ENCODE peak calls at places on chromosome 20, in eight cellular contexts. O, L, M, E, Z, F, Q and N are unnamed samples. For H3K4me1, the result is how much of the 10 kb centered on the place peaks cover.

GRCh38 chr20:7694940-7695567 is 245.2 kb downstream of the HAO1 start:
- DNase-seq in L (no peak), Q (no peak), O (no peak), F (no peak), M (no peak), Z (no peak), E (no peak), N (no peak)

GRCh38 chr20:38127011-38127621 is 38.0 kb downstream of the TGM2 start:
- DNase-seq in L (no peak), F (no peak), Z (no peak), M (no peak), Q (peak), O (no peak), E (peak), N (peak)

GRCh38 chr20:25077610-25078169 is 4.3 kb downstream of the VSX1 start:
- DNase-seq in L (no peak), F (peak), Q (no peak), E (no peak), Z (peak), M (no peak), O (no peak), N (no peak)

GRCh38 chr20:6086868-6087267 is 33.0 kb upstream of the LRRN4 start:
- DNase-seq in M (no peak), F (no peak), L (no peak), Q (no peak), E (no peak), O (no peak), Z (no peak), N (no peak)

GRCh38 chr20:20890751-20891150 is 178.3 kb upstream of the RALGAPA2 start:
- DNase-seq in Z (no peak), L (no peak), O (no peak), Q (no peak), E (no peak), F (peak), M (no peak), N (no peak)

GRCh38 chr20:7144464-7144863 is 377.0 kb downstream of the BMP2 start:
- DNase-seq in L (no peak), M (no peak), Q (no peak), E (no peak), Z (no peak), F (no peak), O (no peak), N (no peak)

GRCh38 chr20:461254-462198 is 807 bp downstream of the TBC1D20 start:
- DNase-seq in E (peak), O (peak), L (peak), Z (peak), F (peak), Q (peak), M (peak), N (peak)

GRCh38 chr20:51221791-51222408 is 199.0 kb upstream of the KCNG1 start:
- DNase-seq in F (no peak), O (peak), E (peak), Q (peak), Z (no peak), M (peak), L (no peak), N (no peak)

GRCh38 chr20:50919567-50919966 is 11.7 kb downstream of the ADNP start:
- DNase-seq in Z (no peak), F (no peak), O (peak), L (no peak), Q (peak), M (peak), E (peak), N (peak)

GRCh38 chr20:49566401-49566800 is 1.5 kb downstream of the PTGIS start:
- DNase-seq in M (no peak), L (no peak), Q (no peak), E (no peak), F (no peak), O (no peak), Z (no peak), N (no peak)
- H3K4me3 ChIP-seq in M (no peak), L (no peak), Q (no peak), E (no peak), F (no peak), O (no peak), Z (peak), N (no peak)

GRCh38 chr20:58703765-58704331 is 11.2 kb downstream of the NPEPL1 start:
- DNase-seq in L (no peak), E (no peak), M (no peak), O (no peak), F (no peak), Q (no peak), Z (no peak), N (no peak)

GRCh38 chr20:58701431-58702160 is 9.0 kb downstream of the NPEPL1 start:
- DNase-seq in E (no peak), L (no peak), O (no peak), F (no peak), Z (no peak), M (peak), Q (no peak), N (no peak)

GRCh38 chr20:58700823-58701222 is 8.2 kb downstream of the NPEPL1 start:
- DNase-seq in L (no peak), M (peak), O (no peak), Q (no peak), Z (no peak), F (no peak), E (no peak), N (no peak)

GRCh38 chr20:58702161-58702510 is 9.5 kb downstream of the NPEPL1 start:
- DNase-seq in L (no peak), O (no peak), Z (no peak), Q (no peak), M (peak), F (no peak), E (no peak), N (no peak)

DNA sequence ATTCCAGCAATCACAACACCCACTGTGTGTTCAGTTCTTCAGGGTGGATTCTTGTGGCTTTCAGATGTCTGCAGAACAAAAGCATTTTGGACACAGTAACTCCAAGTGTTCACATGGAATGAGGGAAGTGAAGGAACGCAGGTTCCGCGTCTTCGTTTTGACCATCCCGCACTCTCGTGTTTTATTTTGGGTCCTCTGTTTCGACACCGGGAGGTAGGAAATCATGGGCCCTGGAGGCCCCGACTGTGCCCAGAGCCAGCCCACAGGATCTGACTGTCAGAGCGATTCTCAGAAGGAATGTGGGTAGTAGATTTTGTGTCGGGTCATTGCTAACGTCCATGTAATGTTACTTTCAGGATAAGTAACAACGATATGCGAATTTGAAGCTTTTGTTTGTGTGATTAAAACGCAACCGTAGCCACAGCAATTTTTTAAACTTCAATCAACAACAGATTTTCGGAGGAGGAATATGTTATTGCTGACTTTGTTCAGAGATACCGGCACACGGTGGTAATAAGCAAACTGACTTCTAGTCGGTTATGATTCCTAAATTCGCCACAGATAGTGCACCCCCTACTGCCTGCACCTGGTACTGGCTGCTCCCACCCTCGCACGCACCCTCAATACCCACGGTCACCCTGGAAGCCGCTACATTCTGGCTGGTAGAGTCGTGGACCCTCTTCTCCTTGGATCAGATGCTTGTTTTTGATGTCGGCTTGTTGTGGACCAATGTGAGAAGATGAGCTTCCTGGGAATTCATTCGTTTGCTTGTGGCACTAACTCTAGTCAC is 10.5 kb downstream of the NPEPL1 start:
- DNase-seq in Z (no peak), F (no peak), E (no peak), M (peak), Q (no peak), O (no peak), L (no peak), N (no peak)
- TF ChIP-seq CTCF in Z (no peak), F (no peak), E (no peak), M (no peak), Q (peak), O (no peak), L (no peak), N (peak)

GRCh38 chr20:58696411-58696961 is 3.9 kb downstream of the NPEPL1 start:
- DNase-seq in F (no peak), O (no peak), M (no peak), Z (no peak), L (no peak), E (no peak), Q (no peak), N (no peak)
- H3K4me1 ChIP-seq in F (under half), O (under half), M (under half), Z (under half), L (under half), E (under half), Q (under half), N (under half)

DNA sequence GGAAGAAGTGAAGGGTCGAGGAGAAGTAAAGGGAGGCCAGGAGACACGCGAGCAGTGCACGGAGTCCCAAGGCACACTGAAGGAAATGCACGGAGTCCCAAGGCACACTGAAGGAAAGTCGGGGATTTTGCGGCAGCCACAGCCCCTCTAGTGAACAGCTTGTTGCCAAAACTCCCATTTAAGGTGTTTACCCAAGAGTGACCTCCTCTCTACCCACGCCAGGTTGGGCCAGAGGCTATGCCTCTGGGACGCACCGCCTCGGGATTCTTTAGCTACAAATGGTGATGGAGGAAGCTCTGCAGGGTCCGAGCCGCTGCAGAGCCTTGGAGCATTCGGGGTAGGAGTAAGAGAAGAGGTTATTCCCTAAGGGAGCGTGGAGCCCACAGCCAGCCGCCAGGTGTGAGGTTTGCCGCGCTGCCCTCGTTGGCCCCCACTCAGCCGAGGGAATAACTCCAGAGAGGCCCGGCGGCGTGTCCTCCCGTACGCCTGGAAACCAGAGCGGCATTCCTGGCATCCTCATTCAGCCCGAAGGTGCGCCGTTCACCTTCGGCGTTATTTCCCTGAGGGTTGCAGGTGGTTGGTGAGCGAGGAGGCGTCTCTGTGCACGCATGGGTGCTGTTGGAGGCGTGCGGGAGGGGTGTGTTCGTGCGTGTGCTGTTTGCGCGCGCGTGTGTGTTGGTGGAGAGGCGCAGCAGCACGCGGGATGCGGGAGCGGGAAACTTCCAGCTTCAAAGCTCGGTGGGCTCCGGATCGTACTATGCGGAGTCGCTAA is 3.4 kb upstream of the MAFB start:
- DNase-seq in M (no peak), L (no peak), F (peak), Z (no peak), O (no peak), Q (no peak), E (no peak), N (no peak)
- H3K4me3 ChIP-seq in M (no peak), L (no peak), F (no peak), Z (peak), O (no peak), Q (no peak), E (no peak), N (no peak)

DNA sequence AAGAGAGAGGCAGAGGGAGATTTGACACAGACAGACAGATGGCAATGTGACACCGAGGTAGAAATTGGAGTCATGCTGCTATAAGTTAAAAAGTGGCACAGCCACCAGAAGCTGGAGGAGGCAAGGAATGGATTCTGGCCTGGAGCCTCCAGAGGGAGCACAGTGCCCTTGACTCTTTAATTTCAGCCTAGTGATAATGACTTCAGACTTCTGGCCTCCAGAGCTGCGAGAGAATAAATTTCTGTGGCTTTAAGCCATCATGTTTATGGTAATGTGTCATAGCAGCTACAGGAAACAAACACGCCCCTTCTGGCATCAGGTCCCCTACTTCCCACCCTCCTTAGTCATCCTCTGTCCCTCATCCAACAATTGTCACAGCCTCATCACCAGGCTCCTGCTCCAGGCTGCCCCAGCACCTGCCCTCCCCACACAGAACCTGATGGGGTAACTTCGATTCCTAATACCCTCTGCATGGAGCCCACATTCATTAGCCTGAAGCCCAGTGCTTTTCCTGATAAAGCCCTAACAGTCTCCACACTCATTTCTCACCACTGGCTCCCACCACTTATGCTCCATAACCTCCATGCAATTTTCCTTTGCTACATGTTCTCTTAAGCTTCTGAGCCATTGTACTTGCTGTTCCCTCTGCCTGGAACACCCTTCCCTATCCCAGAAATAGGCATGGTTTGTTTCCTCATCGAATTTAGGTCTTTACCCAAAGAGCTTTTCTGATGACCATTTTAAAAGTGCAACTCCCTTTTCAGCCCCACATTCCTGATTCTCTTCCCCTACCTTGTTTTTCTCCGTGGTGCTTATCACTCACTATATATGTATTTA is 69.7 kb upstream of the TOX2 start:
- DNase-seq in E (peak), O (no peak), F (no peak), Z (peak), M (no peak), Q (no peak), L (no peak), N (no peak)
- TF ChIP-seq CTCF in E (peak), O (peak), F (no peak), Z (no peak), M (no peak), Q (no peak), L (no peak), N (peak)

GRCh38 chr20:57996465-57996864 is 232.0 kb downstream of the ANKRD60 start:
- DNase-seq in Z (no peak), E (no peak), M (no peak), F (no peak), O (no peak), Q (no peak), L (no peak), N (no peak)
- H3K4me1 ChIP-seq in Z (under half), E (under half), M (half or more), F (under half), O (under half), Q (under half), L (under half), N (under half)

GRCh38 chr20:36543187-36544133 is 2.1 kb downstream of the MYL9 start:
- DNase-seq in O (no peak), M (peak), E (peak), Z (peak), L (no peak), F (peak), Q (no peak), N (no peak)

GRCh38 chr20:36541227-36542018 is at the start of gene MYL9:
- DNase-seq in Z (peak), E (peak), O (peak), L (no peak), F (peak), Q (peak), M (peak), N (no peak)

GRCh38 chr20:36540551-36541211 is 638 bp upstream of the MYL9 start:
- DNase-seq in E (no peak), M (no peak), L (no peak), F (peak), Z (peak), O (no peak), Q (no peak), N (no peak)

GRCh38 chr20:36542516-36543186 is 1.3 kb downstream of the MYL9 start:
- DNase-seq in Z (no peak), E (no peak), M (no peak), Q (no peak), L (no peak), O (no peak), F (no peak), N (no peak)

GRCh38 chr20:36542019-36542488 is 735 bp downstream of the MYL9 start:
- DNase-seq in M (peak), L (no peak), F (no peak), E (peak), Z (peak), Q (peak), O (no peak), N (peak)
- H3K4me3 ChIP-seq in M (peak), L (no peak), F (peak), E (peak), Z (peak), Q (peak), O (peak), N (no peak)

DNA sequence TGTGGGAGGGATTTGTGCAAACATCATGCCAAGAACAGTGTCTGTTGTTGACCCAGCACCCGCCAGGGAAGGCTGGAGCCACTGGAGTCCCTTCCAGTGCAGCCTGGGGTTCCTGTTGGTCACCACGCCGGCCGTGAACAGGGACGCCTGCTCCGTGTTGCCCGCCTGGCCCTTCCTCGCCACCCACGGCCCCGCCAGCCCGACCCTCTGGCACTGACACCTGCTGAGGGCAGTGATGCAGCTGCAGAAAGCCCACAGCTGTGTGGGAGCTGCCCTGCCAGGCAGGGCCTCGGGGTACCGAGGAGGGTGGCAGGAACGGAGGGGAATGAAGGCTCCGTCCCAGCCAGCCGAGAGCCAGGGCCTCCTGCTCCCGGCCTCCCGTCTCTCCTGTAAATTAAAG is 75.5 kb upstream of the SLCO4A1 start:
- DNase-seq in F (peak), L (no peak), O (no peak), Z (no peak), E (no peak), M (no peak), Q (no peak), N (no peak)
- TF ChIP-seq CTCF in F (no peak), L (no peak), O (no peak), Z (no peak), E (no peak), M (no peak), Q (no peak), N (no peak)